ENCODE peak calls at places on chromosomes 1 and 21, in nine cellular contexts. One of them, this sample, is unnamed.

GRCh38 chr1:150561830-150562367 is 12.7 kb downstream of the ADAMTSL4 start:
- DNase-seq in mucosa of descending colon: peak
- DNase-seq in NB4: peak
- DNase-seq in skeletal muscle cell: peak
- DNase-seq in tibial nerve: peak
- DNase-seq in fibroblast of lung: peak
- DNase-seq in colonic mucosa: peak
- DNase-seq in K562: peak
- DNase-seq in heart right ventricle: peak
- DNase-seq in this sample: peak

GRCh38 chr1:109984456-109985250 is at the start of gene AHCYL1:
- DNase-seq in tibial nerve: peak
- DNase-seq in mucosa of descending colon: peak
- DNase-seq in fibroblast of lung: peak
- DNase-seq in colonic mucosa: peak
- DNase-seq in NB4: peak
- DNase-seq in heart right ventricle: peak
- DNase-seq in skeletal muscle cell: peak
- DNase-seq in K562: peak
- DNase-seq in this sample: peak

GRCh38 chr1:183675381-183675780 is 22.3 kb upstream of the APOBEC4 start:
- DNase-seq in heart right ventricle: no peak
- DNase-seq in tibial nerve: no peak
- DNase-seq in mucosa of descending colon: no peak
- DNase-seq in K562: no peak
- DNase-seq in colonic mucosa: no peak
- DNase-seq in skeletal muscle cell: no peak
- DNase-seq in fibroblast of lung: no peak
- DNase-seq in NB4: no peak
- DNase-seq in this sample: no peak

GRCh38 chr1:67811816-67812215 is 21.5 kb downstream of the GNG12 start:
- DNase-seq in colonic mucosa: no peak
- DNase-seq in heart right ventricle: no peak
- DNase-seq in mucosa of descending colon: no peak
- DNase-seq in tibial nerve: no peak
- DNase-seq in skeletal muscle cell: no peak
- DNase-seq in fibroblast of lung: peak
- DNase-seq in K562: no peak
- DNase-seq in NB4: no peak
- DNase-seq in this sample: no peak

GRCh38 chr1:86714159-86714558 is 9.8 kb downstream of the SH3GLB1 start:
- DNase-seq in mucosa of descending colon: no peak
- DNase-seq in skeletal muscle cell: no peak
- DNase-seq in colonic mucosa: no peak
- DNase-seq in K562: no peak
- DNase-seq in NB4: peak
- DNase-seq in fibroblast of lung: peak
- DNase-seq in tibial nerve: no peak
- DNase-seq in heart right ventricle: no peak
- DNase-seq in this sample: no peak

GRCh38 chr1:78340006-78340405 is 150.8 kb upstream of the PTGFR start:
- DNase-seq in skeletal muscle cell: peak
- DNase-seq in heart right ventricle: no peak
- DNase-seq in tibial nerve: no peak
- DNase-seq in K562: no peak
- DNase-seq in NB4: no peak
- DNase-seq in colonic mucosa: no peak
- DNase-seq in fibroblast of lung: peak
- DNase-seq in mucosa of descending colon: no peak
- DNase-seq in this sample: no peak

GRCh38 chr21:44551290-44552015 is at the start of gene KRTAP10-2:
- DNase-seq in NB4: no peak
- DNase-seq in K562: no peak
- DNase-seq in mucosa of descending colon: no peak
- DNase-seq in fibroblast of lung: no peak
- DNase-seq in tibial nerve: no peak
- DNase-seq in colonic mucosa: no peak
- DNase-seq in skeletal muscle cell: no peak
- DNase-seq in heart right ventricle: no peak
- DNase-seq in this sample: peak

GRCh38 chr21:42841156-42841915 is 38.0 kb downstream of the WDR4 start:
- DNase-seq in NB4: no peak
- DNase-seq in heart right ventricle: no peak
- DNase-seq in skeletal muscle cell: no peak
- DNase-seq in K562: no peak
- DNase-seq in colonic mucosa: no peak
- DNase-seq in fibroblast of lung: no peak
- DNase-seq in mucosa of descending colon: no peak
- DNase-seq in tibial nerve: peak
- DNase-seq in this sample: peak

GRCh38 chr1:148160421-148161251 is 8.6 kb upstream of the NBPF11 start:
- DNase-seq in skeletal muscle cell: no peak
- DNase-seq in heart right ventricle: no peak
- DNase-seq in mucosa of descending colon: peak
- DNase-seq in fibroblast of lung: no peak
- DNase-seq in NB4: no peak
- DNase-seq in colonic mucosa: no peak
- DNase-seq in tibial nerve: no peak
- DNase-seq in K562: no peak
- DNase-seq in this sample: peak

GRCh38 chr1:5590717-5591116 is 401.5 kb downstream of the NPHP4 start:
- DNase-seq in skeletal muscle cell: no peak
- DNase-seq in fibroblast of lung: no peak
- DNase-seq in tibial nerve: no peak
- DNase-seq in mucosa of descending colon: no peak
- DNase-seq in colonic mucosa: no peak
- DNase-seq in NB4: no peak
- DNase-seq in K562: no peak
- DNase-seq in heart right ventricle: no peak
- DNase-seq in this sample: no peak

GRCh38 chr1:30783244-30783915 is 25.8 kb upstream of the LAPTM5 start:
- DNase-seq in tibial nerve: no peak
- DNase-seq in K562: peak
- DNase-seq in mucosa of descending colon: peak
- DNase-seq in colonic mucosa: no peak
- DNase-seq in NB4: peak
- DNase-seq in heart right ventricle: peak
- DNase-seq in fibroblast of lung: no peak
- DNase-seq in skeletal muscle cell: no peak
- DNase-seq in this sample: peak

GRCh38 chr1:37480125-37480466 is 5.7 kb downstream of the ZC3H12A start:
- DNase-seq in tibial nerve: no peak
- DNase-seq in skeletal muscle cell: no peak
- DNase-seq in NB4: no peak
- DNase-seq in colonic mucosa: no peak
- DNase-seq in heart right ventricle: no peak
- DNase-seq in mucosa of descending colon: no peak
- DNase-seq in K562: no peak
- DNase-seq in fibroblast of lung: no peak
- DNase-seq in this sample: no peak

GRCh38 chr1:37478890-37479254 is 4.5 kb downstream of the ZC3H12A start:
- DNase-seq in colonic mucosa: peak
- DNase-seq in fibroblast of lung: peak
- DNase-seq in NB4: peak
- DNase-seq in tibial nerve: no peak
- DNase-seq in heart right ventricle: no peak
- DNase-seq in K562: no peak
- DNase-seq in mucosa of descending colon: peak
- DNase-seq in skeletal muscle cell: no peak
- DNase-seq in this sample: no peak

GRCh38 chr1:37478451-37478871 is 4.1 kb downstream of the ZC3H12A start:
- DNase-seq in tibial nerve: no peak
- DNase-seq in heart right ventricle: no peak
- DNase-seq in colonic mucosa: no peak
- DNase-seq in skeletal muscle cell: no peak
- DNase-seq in NB4: peak
- DNase-seq in fibroblast of lung: no peak
- DNase-seq in K562: peak
- DNase-seq in mucosa of descending colon: no peak
- DNase-seq in this sample: no peak

GRCh38 chr1:37480581-37481288 is 6.4 kb downstream of the ZC3H12A start:
- DNase-seq in fibroblast of lung: no peak
- DNase-seq in tibial nerve: no peak
- DNase-seq in skeletal muscle cell: no peak
- DNase-seq in K562: no peak
- DNase-seq in colonic mucosa: peak
- DNase-seq in mucosa of descending colon: no peak
- DNase-seq in NB4: peak
- DNase-seq in heart right ventricle: no peak
- DNase-seq in this sample: no peak

DNA sequence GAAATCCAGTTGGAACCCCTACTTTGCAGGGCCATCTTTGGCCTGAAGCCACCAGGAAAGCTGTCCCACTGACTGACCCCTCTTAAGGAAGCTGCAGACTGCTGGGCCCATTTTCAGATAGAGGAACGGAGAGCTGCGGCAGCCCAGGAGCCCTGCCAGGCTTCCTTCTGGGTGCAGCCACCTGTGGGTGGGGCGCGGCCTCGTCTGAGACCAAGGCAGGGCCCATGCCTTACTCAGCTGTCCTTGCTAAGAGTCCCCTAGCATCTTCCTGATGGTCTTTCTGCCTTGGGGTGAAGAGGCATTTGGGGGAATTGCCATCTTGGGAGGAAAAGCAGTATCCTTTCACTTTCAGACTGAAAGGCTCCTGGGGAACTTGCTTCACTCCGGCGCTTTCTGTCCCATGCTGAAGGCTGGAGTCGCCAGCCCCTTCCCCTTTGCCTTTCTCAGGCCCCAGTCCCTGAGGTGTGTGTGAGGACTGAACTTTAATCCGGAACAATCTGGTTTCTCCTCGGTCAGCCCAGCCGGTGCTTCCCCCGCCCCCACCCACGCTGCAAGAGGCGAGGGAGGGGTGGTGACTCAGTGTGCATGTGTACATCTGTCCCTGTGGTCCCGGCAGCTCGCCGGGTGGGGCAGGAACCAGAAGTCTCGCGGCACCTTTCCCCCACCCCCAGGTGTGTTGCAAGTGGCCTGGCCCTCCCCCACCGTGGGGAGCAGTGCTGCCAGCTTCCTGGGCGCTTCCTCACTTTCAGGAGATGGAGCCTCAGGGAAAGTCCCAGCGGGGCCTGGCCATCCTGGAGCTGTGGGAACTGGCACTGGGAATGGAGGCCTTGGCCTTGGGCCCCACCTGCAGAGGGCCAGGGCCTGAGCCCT is 5.1 kb downstream of the ZC3H12A start:
- DNase-seq in colonic mucosa: peak
- DNase-seq in K562: peak
- DNase-seq in mucosa of descending colon: peak
- DNase-seq in NB4: peak
- DNase-seq in heart right ventricle: peak
- DNase-seq in tibial nerve: peak
- DNase-seq in skeletal muscle cell: peak
- DNase-seq in fibroblast of lung: peak
- DNase-seq in this sample: peak
- H3K4me3 ChIP-seq in colonic mucosa: peak
- H3K4me3 ChIP-seq in K562: peak
- H3K4me3 ChIP-seq in mucosa of descending colon: no peak
- H3K4me3 ChIP-seq in NB4: peak
- H3K4me3 ChIP-seq in heart right ventricle: peak
- H3K4me3 ChIP-seq in tibial nerve: peak
- H3K4me3 ChIP-seq in skeletal muscle cell: peak
- H3K4me3 ChIP-seq in fibroblast of lung: peak
- H3K4me3 ChIP-seq in this sample: peak

DNA sequence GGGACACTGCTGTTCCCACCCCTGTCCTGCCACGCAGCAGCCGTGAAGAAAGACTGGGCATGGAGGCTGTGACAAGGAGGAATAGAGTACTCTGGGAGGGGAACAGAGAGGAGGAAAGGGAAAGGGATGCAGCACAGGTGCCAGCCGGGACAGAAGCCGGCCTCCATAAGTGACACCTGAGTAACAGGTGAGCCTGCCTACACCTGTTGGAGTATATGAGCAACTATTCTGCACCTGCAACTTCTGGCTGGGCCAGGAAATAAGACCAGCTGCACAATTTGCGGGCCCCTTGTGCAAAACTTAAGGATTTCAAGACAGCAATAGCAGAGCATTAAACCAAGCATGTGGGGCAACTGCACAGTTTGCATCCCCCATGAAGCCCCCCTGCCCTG is 72.5 kb upstream of the GOLT1A start:
- DNase-seq in NB4: no peak
- DNase-seq in mucosa of descending colon: no peak
- DNase-seq in skeletal muscle cell: no peak
- DNase-seq in K562: no peak
- DNase-seq in tibial nerve: no peak
- DNase-seq in heart right ventricle: no peak
- DNase-seq in fibroblast of lung: no peak
- DNase-seq in colonic mucosa: no peak
- DNase-seq in this sample: no peak
- H3K4me3 ChIP-seq in NB4: no peak
- H3K4me3 ChIP-seq in mucosa of descending colon: no peak
- H3K4me3 ChIP-seq in skeletal muscle cell: no peak
- H3K4me3 ChIP-seq in K562: no peak
- H3K4me3 ChIP-seq in tibial nerve: no peak
- H3K4me3 ChIP-seq in heart right ventricle: peak
- H3K4me3 ChIP-seq in fibroblast of lung: no peak
- H3K4me3 ChIP-seq in colonic mucosa: no peak
- H3K4me3 ChIP-seq in this sample: no peak

DNA sequence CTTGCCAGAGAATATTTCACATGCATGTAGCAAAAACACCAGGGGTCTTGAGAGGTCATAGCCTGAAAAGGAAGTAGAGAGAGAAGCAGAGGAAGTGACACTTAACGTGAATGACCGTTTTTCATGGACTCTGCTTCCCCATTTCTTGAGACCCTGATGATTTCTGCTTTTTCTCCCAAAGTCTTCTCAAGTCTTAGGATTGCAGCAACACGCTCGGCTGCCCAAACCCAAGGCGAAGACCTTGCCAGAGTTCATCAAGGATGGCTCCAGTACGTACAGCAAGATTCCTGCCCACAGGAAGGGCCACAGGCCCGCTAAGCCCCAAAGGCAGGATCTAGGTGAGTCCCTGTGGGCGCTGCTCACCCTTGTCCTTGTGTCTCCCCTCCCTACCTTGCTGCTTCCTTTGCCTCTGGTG is 12.8 kb downstream of the THEMIS2 start:
- DNase-seq in K562: no peak
- DNase-seq in heart right ventricle: no peak
- DNase-seq in mucosa of descending colon: no peak
- DNase-seq in colonic mucosa: no peak
- DNase-seq in skeletal muscle cell: no peak
- DNase-seq in fibroblast of lung: no peak
- DNase-seq in tibial nerve: no peak
- DNase-seq in NB4: peak
- DNase-seq in this sample: no peak
- H3K4me3 ChIP-seq in K562: no peak
- H3K4me3 ChIP-seq in heart right ventricle: no peak
- H3K4me3 ChIP-seq in mucosa of descending colon: no peak
- H3K4me3 ChIP-seq in colonic mucosa: no peak
- H3K4me3 ChIP-seq in skeletal muscle cell: no peak
- H3K4me3 ChIP-seq in fibroblast of lung: no peak
- H3K4me3 ChIP-seq in tibial nerve: no peak
- H3K4me3 ChIP-seq in NB4: peak
- H3K4me3 ChIP-seq in this sample: no peak

DNA sequence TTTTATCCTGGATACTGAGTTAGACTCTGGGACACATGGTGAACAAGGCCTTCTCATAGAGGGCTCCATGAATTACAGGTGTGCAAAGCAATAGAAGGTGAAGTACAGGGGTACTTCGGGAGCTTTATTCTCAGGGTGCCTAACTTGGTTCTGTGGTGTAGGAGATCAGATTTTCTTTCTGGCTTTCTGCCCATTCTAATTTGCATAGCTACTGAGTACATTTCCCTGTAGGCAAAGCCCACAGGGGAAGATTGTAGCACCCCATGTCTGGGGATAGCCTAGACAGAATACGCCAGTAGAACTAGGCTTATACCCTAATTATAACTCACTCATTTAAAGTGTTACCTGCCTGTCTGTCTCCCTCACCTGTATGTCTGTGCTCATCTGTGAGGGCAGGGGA is 49.7 kb downstream of the PGM1 start:
- DNase-seq in tibial nerve: no peak
- DNase-seq in heart right ventricle: no peak
- DNase-seq in K562: no peak
- DNase-seq in fibroblast of lung: no peak
- DNase-seq in skeletal muscle cell: no peak
- DNase-seq in mucosa of descending colon: no peak
- DNase-seq in colonic mucosa: no peak
- DNase-seq in NB4: no peak
- DNase-seq in this sample: no peak
- H3K4me3 ChIP-seq in tibial nerve: no peak
- H3K4me3 ChIP-seq in heart right ventricle: no peak
- H3K4me3 ChIP-seq in K562: no peak
- H3K4me3 ChIP-seq in fibroblast of lung: no peak
- H3K4me3 ChIP-seq in skeletal muscle cell: no peak
- H3K4me3 ChIP-seq in mucosa of descending colon: no peak
- H3K4me3 ChIP-seq in colonic mucosa: no peak
- H3K4me3 ChIP-seq in NB4: no peak
- H3K4me3 ChIP-seq in this sample: no peak

This sample was measured in lower lobe of right lung.